ENCODE peak calls at places on chromosomes 3 and 15, in nine cellular contexts. One of them, this sample, is unnamed.

GRCh38 chr3:11650391-11650790 is 6.7 kb upstream of the VGLL4 start:
- DNase-seq in memory B cell: no peak
- DNase-seq in CD8-positive, alpha-beta T cell: no peak
- DNase-seq in natural killer cell: no peak
- DNase-seq in stimulated activated CD8-positive, alpha-beta memory T cell treated with anti-CD3 and anti-CD28 coated beads, Interleukin-7, amount 100 ng/mL, for 24 hours: no peak
- DNase-seq in uterus: no peak
- DNase-seq in AML-193: no peak
- DNase-seq in dorsolateral prefrontal cortex: no peak
- DNase-seq in NCI-H1105: no peak
- DNase-seq in this sample: no peak

GRCh38 chr15:81516012-81516411 is 142.0 kb upstream of the TMC3 start:
- DNase-seq in memory B cell: no peak
- DNase-seq in CD8-positive, alpha-beta T cell: no peak
- DNase-seq in natural killer cell: no peak
- DNase-seq in stimulated activated CD8-positive, alpha-beta memory T cell treated with anti-CD3 and anti-CD28 coated beads, Interleukin-7, amount 100 ng/mL, for 24 hours: no peak
- DNase-seq in uterus: no peak
- DNase-seq in AML-193: no peak
- DNase-seq in dorsolateral prefrontal cortex: no peak
- DNase-seq in NCI-H1105: no peak
- DNase-seq in this sample: no peak

GRCh38 chr3:194112120-194113106 is 23.5 kb upstream of the HES1 start:
- DNase-seq in memory B cell: no peak
- DNase-seq in CD8-positive, alpha-beta T cell: no peak
- DNase-seq in natural killer cell: no peak
- DNase-seq in stimulated activated CD8-positive, alpha-beta memory T cell treated with anti-CD3 and anti-CD28 coated beads, Interleukin-7, amount 100 ng/mL, for 24 hours: no peak
- DNase-seq in uterus: no peak
- DNase-seq in AML-193: no peak
- DNase-seq in dorsolateral prefrontal cortex: no peak
- DNase-seq in NCI-H1105: peak
- DNase-seq in this sample: peak

GRCh38 chr3:23320586-23321570 is 117.8 kb downstream of the UBE2E2 start:
- DNase-seq in memory B cell: no peak
- DNase-seq in CD8-positive, alpha-beta T cell: no peak
- DNase-seq in natural killer cell: no peak
- DNase-seq in stimulated activated CD8-positive, alpha-beta memory T cell treated with anti-CD3 and anti-CD28 coated beads, Interleukin-7, amount 100 ng/mL, for 24 hours: no peak
- DNase-seq in uterus: no peak
- DNase-seq in AML-193: no peak
- DNase-seq in dorsolateral prefrontal cortex: no peak
- DNase-seq in NCI-H1105: no peak
- DNase-seq in this sample: no peak

GRCh38 chr15:64263567-64263966 is 92.4 kb downstream of the CSNK1G1 start:
- DNase-seq in memory B cell: no peak
- DNase-seq in CD8-positive, alpha-beta T cell: no peak
- DNase-seq in natural killer cell: no peak
- DNase-seq in stimulated activated CD8-positive, alpha-beta memory T cell treated with anti-CD3 and anti-CD28 coated beads, Interleukin-7, amount 100 ng/mL, for 24 hours: no peak
- DNase-seq in uterus: no peak
- DNase-seq in AML-193: no peak
- DNase-seq in dorsolateral prefrontal cortex: no peak
- DNase-seq in NCI-H1105: no peak
- DNase-seq in this sample: no peak

GRCh38 chr15:31217067-31217466 is 109.6 kb upstream of the KLF13 start:
- DNase-seq in memory B cell: no peak
- DNase-seq in CD8-positive, alpha-beta T cell: no peak
- DNase-seq in natural killer cell: no peak
- DNase-seq in stimulated activated CD8-positive, alpha-beta memory T cell treated with anti-CD3 and anti-CD28 coated beads, Interleukin-7, amount 100 ng/mL, for 24 hours: no peak
- DNase-seq in uterus: no peak
- DNase-seq in AML-193: no peak
- DNase-seq in dorsolateral prefrontal cortex: no peak
- DNase-seq in NCI-H1105: no peak
- DNase-seq in this sample: no peak

GRCh38 chr3:116445291-116445841 is at the start of gene LSAMP:
- DNase-seq in memory B cell: no peak
- DNase-seq in CD8-positive, alpha-beta T cell: no peak
- DNase-seq in natural killer cell: no peak
- DNase-seq in stimulated activated CD8-positive, alpha-beta memory T cell treated with anti-CD3 and anti-CD28 coated beads, Interleukin-7, amount 100 ng/mL, for 24 hours: no peak
- DNase-seq in uterus: peak
- DNase-seq in AML-193: no peak
- DNase-seq in dorsolateral prefrontal cortex: peak
- DNase-seq in NCI-H1105: peak
- DNase-seq in this sample: no peak

GRCh38 chr15:72784233-72784876 is 797 bp upstream of the ADPGK start:
- DNase-seq in memory B cell: no peak
- DNase-seq in CD8-positive, alpha-beta T cell: peak
- DNase-seq in natural killer cell: no peak
- DNase-seq in stimulated activated CD8-positive, alpha-beta memory T cell treated with anti-CD3 and anti-CD28 coated beads, Interleukin-7, amount 100 ng/mL, for 24 hours: no peak
- DNase-seq in uterus: no peak
- DNase-seq in AML-193: peak
- DNase-seq in dorsolateral prefrontal cortex: no peak
- DNase-seq in NCI-H1105: peak
- DNase-seq in this sample: peak

GRCh38 chr15:99704444-99704838 is 28.8 kb downstream of the LYSMD4 start:
- DNase-seq in memory B cell: peak
- DNase-seq in CD8-positive, alpha-beta T cell: no peak
- DNase-seq in natural killer cell: no peak
- DNase-seq in stimulated activated CD8-positive, alpha-beta memory T cell treated with anti-CD3 and anti-CD28 coated beads, Interleukin-7, amount 100 ng/mL, for 24 hours: no peak
- DNase-seq in uterus: no peak
- DNase-seq in AML-193: peak
- DNase-seq in dorsolateral prefrontal cortex: no peak
- DNase-seq in NCI-H1105: peak
- DNase-seq in this sample: peak

GRCh38 chr3:52069891-52070290 is 13.5 kb upstream of the DUSP7 start:
- DNase-seq in memory B cell: no peak
- DNase-seq in CD8-positive, alpha-beta T cell: no peak
- DNase-seq in natural killer cell: no peak
- DNase-seq in stimulated activated CD8-positive, alpha-beta memory T cell treated with anti-CD3 and anti-CD28 coated beads, Interleukin-7, amount 100 ng/mL, for 24 hours: no peak
- DNase-seq in uterus: no peak
- DNase-seq in AML-193: no peak
- DNase-seq in dorsolateral prefrontal cortex: no peak
- DNase-seq in NCI-H1105: no peak
- DNase-seq in this sample: no peak

GRCh38 chr15:93985925-93986324 is 245.4 kb upstream of the MCTP2 start:
- DNase-seq in memory B cell: no peak
- DNase-seq in CD8-positive, alpha-beta T cell: no peak
- DNase-seq in natural killer cell: no peak
- DNase-seq in stimulated activated CD8-positive, alpha-beta memory T cell treated with anti-CD3 and anti-CD28 coated beads, Interleukin-7, amount 100 ng/mL, for 24 hours: no peak
- DNase-seq in uterus: no peak
- DNase-seq in AML-193: no peak
- DNase-seq in dorsolateral prefrontal cortex: no peak
- DNase-seq in NCI-H1105: no peak
- DNase-seq in this sample: no peak

GRCh38 chr3:30350011-30350410 is 256.4 kb upstream of the TGFBR2 start:
- DNase-seq in memory B cell: no peak
- DNase-seq in CD8-positive, alpha-beta T cell: no peak
- DNase-seq in natural killer cell: no peak
- DNase-seq in stimulated activated CD8-positive, alpha-beta memory T cell treated with anti-CD3 and anti-CD28 coated beads, Interleukin-7, amount 100 ng/mL, for 24 hours: no peak
- DNase-seq in uterus: no peak
- DNase-seq in AML-193: no peak
- DNase-seq in dorsolateral prefrontal cortex: no peak
- DNase-seq in NCI-H1105: no peak
- DNase-seq in this sample: no peak

GRCh38 chr3:8420613-8421012 is 81.0 kb upstream of the LMCD1 start:
- DNase-seq in memory B cell: no peak
- DNase-seq in CD8-positive, alpha-beta T cell: no peak
- DNase-seq in natural killer cell: no peak
- DNase-seq in stimulated activated CD8-positive, alpha-beta memory T cell treated with anti-CD3 and anti-CD28 coated beads, Interleukin-7, amount 100 ng/mL, for 24 hours: no peak
- DNase-seq in uterus: no peak
- DNase-seq in AML-193: no peak
- DNase-seq in dorsolateral prefrontal cortex: no peak
- DNase-seq in NCI-H1105: no peak
- DNase-seq in this sample: no peak

GRCh38 chr3:101383156-101383575 is 62.8 kb upstream of the IMPG2 start:
- DNase-seq in memory B cell: no peak
- DNase-seq in CD8-positive, alpha-beta T cell: no peak
- DNase-seq in natural killer cell: no peak
- DNase-seq in stimulated activated CD8-positive, alpha-beta memory T cell treated with anti-CD3 and anti-CD28 coated beads, Interleukin-7, amount 100 ng/mL, for 24 hours: no peak
- DNase-seq in uterus: peak
- DNase-seq in AML-193: no peak
- DNase-seq in dorsolateral prefrontal cortex: peak
- DNase-seq in NCI-H1105: no peak
- DNase-seq in this sample: no peak

GRCh38 chr3:114092151-114093000 is 35.8 kb downstream of the QTRT2 start:
- DNase-seq in memory B cell: no peak
- DNase-seq in CD8-positive, alpha-beta T cell: no peak
- DNase-seq in natural killer cell: no peak
- DNase-seq in stimulated activated CD8-positive, alpha-beta memory T cell treated with anti-CD3 and anti-CD28 coated beads, Interleukin-7, amount 100 ng/mL, for 24 hours: no peak
- DNase-seq in uterus: no peak
- DNase-seq in AML-193: peak
- DNase-seq in dorsolateral prefrontal cortex: no peak
- DNase-seq in NCI-H1105: no peak
- DNase-seq in this sample: no peak

GRCh38 chr15:54017911-54018310 is 39.7 kb downstream of the UNC13C start:
- DNase-seq in memory B cell: no peak
- DNase-seq in CD8-positive, alpha-beta T cell: no peak
- DNase-seq in natural killer cell: no peak
- DNase-seq in stimulated activated CD8-positive, alpha-beta memory T cell treated with anti-CD3 and anti-CD28 coated beads, Interleukin-7, amount 100 ng/mL, for 24 hours: no peak
- DNase-seq in uterus: no peak
- DNase-seq in AML-193: no peak
- DNase-seq in dorsolateral prefrontal cortex: no peak
- DNase-seq in NCI-H1105: no peak
- DNase-seq in this sample: no peak

GRCh38 chr3:115062412-115062956 is 84.6 kb downstream of the ZBTB20 start:
- DNase-seq in memory B cell: no peak
- DNase-seq in CD8-positive, alpha-beta T cell: no peak
- DNase-seq in natural killer cell: no peak
- DNase-seq in stimulated activated CD8-positive, alpha-beta memory T cell treated with anti-CD3 and anti-CD28 coated beads, Interleukin-7, amount 100 ng/mL, for 24 hours: no peak
- DNase-seq in uterus: no peak
- DNase-seq in AML-193: no peak
- DNase-seq in dorsolateral prefrontal cortex: no peak
- DNase-seq in NCI-H1105: no peak
- DNase-seq in this sample: no peak

GRCh38 chr3:139112230-139112558 is 67.5 kb upstream of the PRR23C start:
- DNase-seq in memory B cell: no peak
- DNase-seq in CD8-positive, alpha-beta T cell: no peak
- DNase-seq in natural killer cell: no peak
- DNase-seq in stimulated activated CD8-positive, alpha-beta memory T cell treated with anti-CD3 and anti-CD28 coated beads, Interleukin-7, amount 100 ng/mL, for 24 hours: no peak
- DNase-seq in uterus: no peak
- DNase-seq in AML-193: no peak
- DNase-seq in dorsolateral prefrontal cortex: no peak
- DNase-seq in NCI-H1105: no peak
- DNase-seq in this sample: no peak

GRCh38 chr3:119145500-119146167 is at the start of gene TEX55:
- DNase-seq in memory B cell: no peak
- DNase-seq in CD8-positive, alpha-beta T cell: no peak
- DNase-seq in natural killer cell: no peak
- DNase-seq in stimulated activated CD8-positive, alpha-beta memory T cell treated with anti-CD3 and anti-CD28 coated beads, Interleukin-7, amount 100 ng/mL, for 24 hours: no peak
- DNase-seq in uterus: no peak
- DNase-seq in AML-193: peak
- DNase-seq in dorsolateral prefrontal cortex: no peak
- DNase-seq in NCI-H1105: peak
- DNase-seq in this sample: peak

GRCh38 chr3:194852345-194852744 is 166.7 kb downstream of the FAM43A start:
- DNase-seq in memory B cell: no peak
- DNase-seq in CD8-positive, alpha-beta T cell: no peak
- DNase-seq in natural killer cell: no peak
- DNase-seq in stimulated activated CD8-positive, alpha-beta memory T cell treated with anti-CD3 and anti-CD28 coated beads, Interleukin-7, amount 100 ng/mL, for 24 hours: no peak
- DNase-seq in uterus: no peak
- DNase-seq in AML-193: no peak
- DNase-seq in dorsolateral prefrontal cortex: no peak
- DNase-seq in NCI-H1105: no peak
- DNase-seq in this sample: no peak

GRCh38 chr3:64224826-64225606 is at the start of gene PRICKLE2:
- DNase-seq in memory B cell: no peak
- DNase-seq in CD8-positive, alpha-beta T cell: no peak
- DNase-seq in natural killer cell: no peak
- DNase-seq in stimulated activated CD8-positive, alpha-beta memory T cell treated with anti-CD3 and anti-CD28 coated beads, Interleukin-7, amount 100 ng/mL, for 24 hours: no peak
- DNase-seq in uterus: peak
- DNase-seq in AML-193: no peak
- DNase-seq in dorsolateral prefrontal cortex: peak
- DNase-seq in NCI-H1105: no peak
- DNase-seq in this sample: no peak

GRCh38 chr3:2921903-2922302 is 188.3 kb downstream of the IL5RA start:
- DNase-seq in memory B cell: no peak
- DNase-seq in CD8-positive, alpha-beta T cell: no peak
- DNase-seq in natural killer cell: no peak
- DNase-seq in stimulated activated CD8-positive, alpha-beta memory T cell treated with anti-CD3 and anti-CD28 coated beads, Interleukin-7, amount 100 ng/mL, for 24 hours: no peak
- DNase-seq in uterus: no peak
- DNase-seq in AML-193: peak
- DNase-seq in dorsolateral prefrontal cortex: no peak
- DNase-seq in NCI-H1105: no peak
- DNase-seq in this sample: no peak

GRCh38 chr3:22245122-22245521 is 494.1 kb upstream of the ZNF385D start:
- DNase-seq in memory B cell: no peak
- DNase-seq in CD8-positive, alpha-beta T cell: no peak
- DNase-seq in natural killer cell: no peak
- DNase-seq in stimulated activated CD8-positive, alpha-beta memory T cell treated with anti-CD3 and anti-CD28 coated beads, Interleukin-7, amount 100 ng/mL, for 24 hours: no peak
- DNase-seq in uterus: peak
- DNase-seq in AML-193: no peak
- DNase-seq in dorsolateral prefrontal cortex: no peak
- DNase-seq in NCI-H1105: no peak
- DNase-seq in this sample: no peak

GRCh38 chr3:130423064-130423463 is 77.6 kb downstream of the COL6A5 start:
- DNase-seq in memory B cell: no peak
- DNase-seq in CD8-positive, alpha-beta T cell: no peak
- DNase-seq in natural killer cell: no peak
- DNase-seq in stimulated activated CD8-positive, alpha-beta memory T cell treated with anti-CD3 and anti-CD28 coated beads, Interleukin-7, amount 100 ng/mL, for 24 hours: no peak
- DNase-seq in uterus: no peak
- DNase-seq in AML-193: no peak
- DNase-seq in dorsolateral prefrontal cortex: no peak
- DNase-seq in NCI-H1105: no peak
- DNase-seq in this sample: no peak

GRCh38 chr3:29176501-29176900 is 104.4 kb upstream of the RBMS3 start:
- DNase-seq in memory B cell: no peak
- DNase-seq in CD8-positive, alpha-beta T cell: no peak
- DNase-seq in natural killer cell: no peak
- DNase-seq in stimulated activated CD8-positive, alpha-beta memory T cell treated with anti-CD3 and anti-CD28 coated beads, Interleukin-7, amount 100 ng/mL, for 24 hours: no peak
- DNase-seq in uterus: no peak
- DNase-seq in AML-193: no peak
- DNase-seq in dorsolateral prefrontal cortex: no peak
- DNase-seq in NCI-H1105: peak
- DNase-seq in this sample: no peak

GRCh38 chr3:42652611-42653302 is 740 bp upstream of the ZBTB47 start:
- DNase-seq in memory B cell: no peak
- DNase-seq in CD8-positive, alpha-beta T cell: no peak
- DNase-seq in natural killer cell: no peak
- DNase-seq in stimulated activated CD8-positive, alpha-beta memory T cell treated with anti-CD3 and anti-CD28 coated beads, Interleukin-7, amount 100 ng/mL, for 24 hours: no peak
- DNase-seq in uterus: peak
- DNase-seq in AML-193: peak
- DNase-seq in dorsolateral prefrontal cortex: peak
- DNase-seq in NCI-H1105: no peak
- DNase-seq in this sample: no peak

GRCh38 chr3:126434264-126434590 is 39.5 kb downstream of the CFAP100 start:
- DNase-seq in memory B cell: no peak
- DNase-seq in CD8-positive, alpha-beta T cell: no peak
- DNase-seq in natural killer cell: no peak
- DNase-seq in stimulated activated CD8-positive, alpha-beta memory T cell treated with anti-CD3 and anti-CD28 coated beads, Interleukin-7, amount 100 ng/mL, for 24 hours: no peak
- DNase-seq in uterus: no peak
- DNase-seq in AML-193: no peak
- DNase-seq in dorsolateral prefrontal cortex: peak
- DNase-seq in NCI-H1105: no peak
- DNase-seq in this sample: no peak

GRCh38 chr15:62164500-62165028 is 521 bp downstream of the C2CD4B start:
- DNase-seq in memory B cell: no peak
- DNase-seq in CD8-positive, alpha-beta T cell: no peak
- DNase-seq in natural killer cell: no peak
- DNase-seq in stimulated activated CD8-positive, alpha-beta memory T cell treated with anti-CD3 and anti-CD28 coated beads, Interleukin-7, amount 100 ng/mL, for 24 hours: no peak
- DNase-seq in uterus: no peak
- DNase-seq in AML-193: no peak
- DNase-seq in dorsolateral prefrontal cortex: no peak
- DNase-seq in NCI-H1105: peak
- DNase-seq in this sample: no peak

GRCh38 chr3:65342084-65342683 is 654.4 kb upstream of the ADAMTS9 start:
- DNase-seq in memory B cell: no peak
- DNase-seq in CD8-positive, alpha-beta T cell: no peak
- DNase-seq in natural killer cell: no peak
- DNase-seq in stimulated activated CD8-positive, alpha-beta memory T cell treated with anti-CD3 and anti-CD28 coated beads, Interleukin-7, amount 100 ng/mL, for 24 hours: no peak
- DNase-seq in uterus: no peak
- DNase-seq in AML-193: peak
- DNase-seq in dorsolateral prefrontal cortex: no peak
- DNase-seq in NCI-H1105: no peak
- DNase-seq in this sample: no peak

GRCh38 chr15:64705006-64705405 is 70.4 kb downstream of the RBPMS2 start:
- DNase-seq in memory B cell: no peak
- DNase-seq in CD8-positive, alpha-beta T cell: no peak
- DNase-seq in natural killer cell: no peak
- DNase-seq in stimulated activated CD8-positive, alpha-beta memory T cell treated with anti-CD3 and anti-CD28 coated beads, Interleukin-7, amount 100 ng/mL, for 24 hours: no peak
- DNase-seq in uterus: no peak
- DNase-seq in AML-193: no peak
- DNase-seq in dorsolateral prefrontal cortex: no peak
- DNase-seq in NCI-H1105: no peak
- DNase-seq in this sample: no peak

GRCh38 chr3:106290304-106290997 is 421.6 kb upstream of the CBLB start:
- DNase-seq in memory B cell: no peak
- DNase-seq in CD8-positive, alpha-beta T cell: no peak
- DNase-seq in natural killer cell: no peak
- DNase-seq in stimulated activated CD8-positive, alpha-beta memory T cell treated with anti-CD3 and anti-CD28 coated beads, Interleukin-7, amount 100 ng/mL, for 24 hours: no peak
- DNase-seq in uterus: no peak
- DNase-seq in AML-193: no peak
- DNase-seq in dorsolateral prefrontal cortex: no peak
- DNase-seq in NCI-H1105: no peak
- DNase-seq in this sample: no peak

This sample was measured in NCI-H2107.